ENCODE peak calls at places on chromosomes 6 and 20, in nine cellular contexts. A is left ventricle myocardium inferior, G is transverse colon, S is heart left ventricle, B is adrenal gland, I is astrocyte, Z is IMR-90, N is stomach, U is tibial nerve. X is an unnamed sample. For H3K36me3 and H3K4me1, the result is how much of the 10 kb centered on the place peaks cover.

GRCh38 chr20:36549942-36550796 is 8.8 kb downstream of the MYL9 start:
- DNase-seq in N (no peak), I (no peak), A (peak), Z (no peak), U (no peak), S (peak), G (no peak), B (no peak), X (peak)

GRCh38 chr20:478949-479429 is 16.7 kb upstream of the TBC1D20 start:
- DNase-seq in A (no peak), G (no peak), S (no peak), Z (peak), N (no peak), U (peak), I (peak), B (no peak), X (no peak)

GRCh38 chr6:79421707-79422484 is 115.3 kb downstream of the LCA5 start:
- DNase-seq in I (peak), B (peak), G (no peak), U (no peak), N (no peak), A (no peak), S (peak), Z (peak), X (peak)

GRCh38 chr6:97040355-97040860 is 115.9 kb downstream of the KLHL32 start:
- DNase-seq in G (no peak), I (no peak), B (no peak), N (no peak), S (no peak), A (no peak), Z (no peak), U (no peak), X (no peak)

GRCh38 chr20:35200255-35200654 is 26.2 kb upstream of the MMP24 start:
- DNase-seq in N (no peak), Z (peak), B (no peak), G (no peak), U (no peak), A (no peak), I (peak), S (no peak), X (no peak)

GRCh38 chr6:150881911-150882481 is 16.5 kb downstream of the MTHFD1L start:
- DNase-seq in I (peak), N (no peak), U (peak), B (peak), Z (peak), G (no peak), S (peak), A (peak), X (peak)

GRCh38 chr6:154861825-154862224 is 128.6 kb downstream of the SCAF8 start:
- DNase-seq in A (no peak), B (no peak), S (no peak), I (no peak), G (no peak), N (no peak), U (no peak), Z (no peak), X (no peak)

GRCh38 chr20:62238569-62239277 is 402 bp downstream of the OSBPL2 start:
- DNase-seq in U (no peak), A (no peak), B (no peak), N (peak), G (peak), Z (no peak), I (no peak), S (no peak), X (no peak)

GRCh38 chr6:80605165-80605989 is 498.9 kb downstream of the BCKDHB start:
- DNase-seq in Z (peak), B (no peak), N (no peak), I (peak), G (no peak), S (no peak), U (peak), A (no peak), X (no peak)

GRCh38 chr6:29791786-29792122 is 35.9 kb upstream of the HLA-G start:
- DNase-seq in A (no peak), B (no peak), I (no peak), Z (no peak), N (no peak), U (no peak), G (no peak), S (no peak), X (no peak)

GRCh38 chr20:49188101-49188784 is at the start of gene STAU1:
- DNase-seq in Z (peak), N (peak), B (peak), I (peak), G (peak), A (peak), S (peak), U (peak), X (peak)

GRCh38 chr6:21749754-21750153 is 156.2 kb downstream of the SOX4 start:
- DNase-seq in N (no peak), Z (no peak), S (no peak), I (no peak), G (no peak), U (no peak), A (no peak), B (no peak), X (no peak)

GRCh38 chr20:62860391-62860923 is 1.2 kb downstream of the TCFL5 start:
- DNase-seq in U (no peak), S (no peak), G (no peak), N (no peak), I (peak), Z (peak), A (no peak), B (no peak), X (no peak)

GRCh38 chr6:155120034-155120433 is 124.9 kb downstream of the TIAM2 start:
- DNase-seq in N (no peak), A (no peak), I (peak), G (no peak), Z (no peak), B (no peak), S (no peak), U (no peak), X (no peak)

GRCh38 chr6:160692369-160692959 is 9.6 kb upstream of the PLG start:
- DNase-seq in B (no peak), S (no peak), Z (no peak), U (no peak), G (no peak), A (no peak), I (no peak), N (no peak), X (no peak)

GRCh38 chr6:170026272-170027110 is 264.4 kb downstream of the DLL1 start:
- DNase-seq in S (no peak), I (no peak), U (no peak), N (peak), Z (no peak), B (no peak), G (peak), A (no peak), X (no peak)

GRCh38 chr6:42131531-42131930 is 10.9 kb downstream of the C6orf132 start:
- DNase-seq in N (no peak), U (no peak), B (no peak), I (peak), A (no peak), S (no peak), Z (peak), G (no peak), X (no peak)

GRCh38 chr6:29620629-29621028 is 12.4 kb downstream of the GABBR1 start:
- DNase-seq in I (no peak), Z (no peak), U (no peak), B (no peak), A (no peak), S (no peak), G (no peak), N (no peak), X (no peak)

GRCh38 chr20:51469578-51470520 is 72.7 kb downstream of the NFATC2 start:
- DNase-seq in N (no peak), I (no peak), G (no peak), A (no peak), Z (no peak), S (no peak), U (no peak), B (no peak), X (no peak)

GRCh38 chr20:51467971-51468626 is 74.4 kb downstream of the NFATC2 start:
- DNase-seq in S (no peak), Z (no peak), N (no peak), U (no peak), B (no peak), A (no peak), I (no peak), G (no peak), X (no peak)

GRCh38 chr20:51470521-51470875 is 72.0 kb downstream of the NFATC2 start:
- DNase-seq in I (no peak), G (no peak), S (no peak), N (no peak), A (no peak), B (no peak), Z (no peak), U (no peak), X (no peak)

GRCh38 chr20:51468636-51469035 is 73.9 kb downstream of the NFATC2 start:
- DNase-seq in A (no peak), G (no peak), U (no peak), S (no peak), Z (no peak), I (no peak), B (no peak), N (no peak), X (no peak)

DNA sequence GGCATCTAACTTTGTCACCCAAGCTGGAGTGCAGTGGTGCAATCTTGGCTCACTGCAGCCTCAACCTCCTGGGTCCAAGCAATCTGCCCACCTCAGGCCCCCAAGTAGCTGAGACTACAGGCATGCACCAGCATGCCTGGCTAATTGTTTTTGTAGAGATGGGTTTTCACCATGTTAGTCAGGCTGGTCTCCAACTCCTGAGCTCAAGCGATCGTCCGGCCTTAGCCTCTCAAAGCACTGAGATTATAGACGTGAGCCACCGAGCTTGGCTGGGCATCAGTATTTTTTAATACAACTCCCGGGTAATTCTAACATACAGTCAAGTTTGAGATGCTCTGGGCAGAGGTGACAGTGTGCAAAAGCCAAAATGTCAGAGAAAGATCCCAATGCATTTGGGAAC is 73.5 kb downstream of the NFATC2 start:
- DNase-seq in G (no peak), B (no peak), I (no peak), Z (no peak), A (no peak), S (no peak), U (no peak), N (no peak), X (no peak)
- H3K36me3 ChIP-seq in G (under half), B (under half), I (under half), Z (under half), A (under half), S (under half), U (under half), N (half or more), X (under half)

GRCh38 chr20:23361651-23362391 is at the start of gene GZF1:
- DNase-seq in Z (peak), N (peak), G (peak), S (peak), B (peak), A (peak), I (peak), U (peak), X (peak)
- TF ChIP-seq CTCF in Z (no peak), N (no peak), G (peak), S (peak), B (peak), A (peak), I (no peak), U (peak), X (peak)

DNA sequence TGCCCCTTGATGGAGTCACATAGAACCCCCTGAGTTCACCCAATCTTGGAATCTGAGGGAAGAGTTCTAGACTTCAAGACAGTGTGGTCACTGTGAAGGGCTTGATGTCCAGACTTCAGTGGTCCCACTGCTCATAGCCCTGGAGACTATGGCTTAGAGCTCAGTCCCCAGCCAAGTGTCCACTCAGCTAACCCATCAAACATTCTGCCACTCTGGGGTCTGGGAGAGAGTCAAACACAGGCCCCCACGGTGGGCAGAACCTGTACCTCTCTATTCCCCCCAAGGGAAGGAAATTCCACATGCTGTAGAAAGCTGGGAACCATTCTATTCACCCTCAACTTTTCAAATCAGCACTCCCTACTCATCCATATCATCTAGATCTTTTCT is 15.5 kb upstream of the TBC1D22B start:
- DNase-seq in S (no peak), B (no peak), Z (no peak), N (no peak), I (no peak), A (no peak), G (no peak), U (no peak), X (no peak)
- H3K4me1 ChIP-seq in S (under half), B (under half), Z (under half), N (under half), I (half or more), A (half or more), G (under half), U (under half), X (under half)

GRCh38 chr6:36976931-36977330 is 9.1 kb downstream of the MTCH1 start:
- DNase-seq in S (no peak), Z (no peak), A (no peak), N (no peak), I (no peak), G (no peak), B (peak), U (no peak), X (no peak)

GRCh38 chr6:36977470-36977941 is 8.5 kb downstream of the MTCH1 start:
- DNase-seq in Z (no peak), I (no peak), N (no peak), U (no peak), A (no peak), B (no peak), G (no peak), S (no peak), X (no peak)

GRCh38 chr6:36975231-36976004 is 10.6 kb downstream of the MTCH1 start:
- DNase-seq in Z (no peak), N (no peak), B (no peak), U (no peak), A (no peak), G (no peak), S (no peak), I (no peak), X (no peak)

GRCh38 chr6:36976509-36976908 is 9.5 kb downstream of the MTCH1 start:
- DNase-seq in S (no peak), I (no peak), U (no peak), G (no peak), Z (no peak), B (no peak), N (no peak), A (no peak), X (no peak)

GRCh38 chr6:36976005-36976261 is 10.1 kb downstream of the MTCH1 start:
- DNase-seq in S (no peak), Z (no peak), A (no peak), G (no peak), I (no peak), U (no peak), N (no peak), B (no peak), X (no peak)
- H3K36me3 ChIP-seq in S (half or more), Z (half or more), A (half or more), G (under half), I (half or more), U (under half), N (half or more), B (under half), X (half or more)

GRCh38 chr20:33927703-33928102 is 66.0 kb upstream of the RALY start:
- DNase-seq in N (no peak), Z (no peak), G (no peak), S (no peak), A (no peak), B (no peak), I (no peak), U (no peak), X (no peak)

GRCh38 chr20:33936651-33937050 is 57.1 kb upstream of the RALY start:
- DNase-seq in Z (no peak), B (no peak), U (no peak), G (no peak), N (no peak), A (no peak), S (no peak), I (no peak), X (no peak)

GRCh38 chr20:33929917-33930316 is 63.8 kb upstream of the RALY start:
- DNase-seq in I (no peak), B (no peak), G (no peak), Z (no peak), N (no peak), S (no peak), A (no peak), U (no peak), X (no peak)

DNA sequence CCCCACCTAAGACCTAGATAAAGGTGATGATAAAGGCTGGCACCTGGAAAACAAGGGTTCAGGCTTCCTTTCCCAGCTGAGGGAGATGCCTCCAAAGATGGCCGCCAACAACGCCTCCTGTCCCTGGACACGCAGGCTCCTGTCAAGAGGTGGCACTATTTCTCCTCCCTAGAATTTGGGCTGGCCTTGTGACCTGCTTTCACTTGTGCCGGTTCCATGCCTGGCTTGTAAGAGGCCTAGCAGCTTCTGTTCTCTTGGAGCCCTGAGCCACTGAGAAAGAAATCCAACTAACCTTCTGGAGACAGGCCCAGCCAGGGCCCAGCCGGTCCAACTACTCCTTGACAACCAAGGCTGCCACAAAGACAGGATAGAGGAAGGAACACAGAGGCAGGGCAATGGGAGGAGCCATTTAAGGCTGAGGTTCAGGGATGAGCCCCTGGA is 60.2 kb upstream of the RALY start:
- DNase-seq in I (peak), S (peak), B (peak), G (peak), Z (peak), U (peak), N (peak), A (peak), X (peak)
- TF ChIP-seq CTCF in I (no peak), S (peak), B (peak), G (peak), Z (peak), U (no peak), N (no peak), A (peak), X (peak)

GRCh38 chr6:14276667-14277404 is 159.3 kb downstream of the CD83 start:
- DNase-seq in N (no peak), A (no peak), G (no peak), B (no peak), S (no peak), U (no peak), I (peak), Z (peak), X (no peak)

GRCh38 chr6:14277405-14277930 is 159.9 kb downstream of the CD83 start:
- DNase-seq in U (no peak), G (no peak), B (no peak), A (no peak), N (no peak), I (no peak), S (no peak), Z (no peak), X (no peak)

GRCh38 chr6:14274552-14275492 is 157.2 kb downstream of the CD83 start:
- DNase-seq in U (no peak), N (no peak), A (no peak), I (peak), G (no peak), S (no peak), Z (no peak), B (no peak), X (no peak)

GRCh38 chr6:14275493-14275851 is 157.9 kb downstream of the CD83 start:
- DNase-seq in B (no peak), G (no peak), A (peak), I (peak), Z (peak), N (no peak), S (peak), U (no peak), X (peak)

GRCh38 chr6:14276066-14276465 is 158.5 kb downstream of the CD83 start:
- DNase-seq in G (no peak), S (no peak), U (no peak), Z (no peak), B (no peak), I (no peak), N (no peak), A (no peak), X (no peak)
- H3K4me1 ChIP-seq in G (under half), S (under half), U (under half), Z (under half), B (under half), I (under half), N (under half), A (under half), X (under half)

GRCh38 chr6:145261758-145262157 is 473.6 kb downstream of the EPM2A start:
- DNase-seq in I (no peak), A (no peak), G (no peak), S (no peak), Z (no peak), U (no peak), B (no peak), N (no peak), X (no peak)

GRCh38 chr6:145263807-145264206 is 471.5 kb downstream of the EPM2A start:
- DNase-seq in B (no peak), I (no peak), S (no peak), N (no peak), Z (no peak), G (no peak), A (no peak), U (no peak), X (no peak)

GRCh38 chr6:145267076-145267867 is 468.0 kb downstream of the EPM2A start:
- DNase-seq in G (no peak), A (no peak), Z (no peak), B (no peak), S (no peak), U (no peak), N (no peak), I (no peak), X (no peak)

GRCh38 chr6:145271086-145271485 is 464.2 kb downstream of the EPM2A start:
- DNase-seq in G (peak), S (no peak), A (no peak), U (no peak), Z (no peak), B (no peak), N (no peak), I (no peak), X (no peak)

DNA sequence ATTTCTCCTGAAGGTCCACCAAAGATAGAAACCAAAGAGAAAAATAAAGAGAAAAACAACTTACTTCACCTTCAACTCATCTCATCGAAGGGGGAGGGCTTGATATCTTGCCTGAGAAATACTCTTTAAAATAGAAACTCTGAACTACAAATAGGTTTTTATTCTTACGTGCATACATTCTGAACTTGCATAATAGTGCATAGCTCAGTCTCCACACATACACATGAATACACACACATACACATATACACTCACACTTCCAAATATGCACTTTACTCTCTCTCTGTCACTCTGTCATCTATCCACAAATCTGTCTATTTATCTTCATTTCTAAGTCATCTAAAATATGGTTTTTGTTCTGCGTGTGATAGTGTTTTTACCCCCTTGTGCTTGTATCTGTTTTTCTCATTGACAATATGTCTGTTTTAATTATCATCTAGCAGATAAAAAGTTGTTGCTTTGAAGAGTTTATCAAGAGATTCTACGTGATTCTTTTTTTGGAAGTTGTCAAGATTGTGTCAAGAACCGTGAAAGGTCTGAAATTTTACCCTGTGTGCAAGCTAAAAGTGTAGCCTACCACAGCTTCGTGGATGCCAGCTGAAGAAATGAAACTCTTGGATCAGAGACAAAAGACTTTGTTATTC is 468.8 kb downstream of the EPM2A start:
- DNase-seq in U (no peak), G (no peak), N (no peak), Z (no peak), I (no peak), S (no peak), A (no peak), B (no peak), X (no peak)
- H3K36me3 ChIP-seq in U (under half), G (under half), N (under half), Z (under half), I (under half), S (under half), A (under half), B (under half), X (under half)